ENCODE peak calls at places on chromosome X, in ten cellular contexts. One of them, this sample, is unnamed. For H3K36me3 and H3K9me3, the result is how much of the 10 kb centered on the place peaks cover.

GRCh38 chrX:104712515-104712914 is 146.5 kb downstream of the IL1RAPL2 start:
- DNase-seq in breast epithelium: no peak
- DNase-seq in endothelial cell of umbilical vein: no peak
- DNase-seq in mammary epithelial cell: no peak
- DNase-seq in left lung: no peak
- DNase-seq in IMR-90: no peak
- DNase-seq in lung: no peak
- DNase-seq in MM.1S: no peak
- DNase-seq in lower lobe of right lung: no peak
- DNase-seq in pancreas: no peak
- DNase-seq in this sample: no peak

GRCh38 chrX:38452603-38453002 is 100.2 kb downstream of the OTC start:
- DNase-seq in breast epithelium: no peak
- DNase-seq in endothelial cell of umbilical vein: no peak
- DNase-seq in mammary epithelial cell: no peak
- DNase-seq in left lung: no peak
- DNase-seq in IMR-90: no peak
- DNase-seq in lung: no peak
- DNase-seq in MM.1S: no peak
- DNase-seq in lower lobe of right lung: no peak
- DNase-seq in pancreas: no peak
- DNase-seq in this sample: peak

GRCh38 chrX:22691966-22692565 is 307.7 kb upstream of the DDX53 start:
- DNase-seq in breast epithelium: no peak
- DNase-seq in endothelial cell of umbilical vein: peak
- DNase-seq in mammary epithelial cell: no peak
- DNase-seq in left lung: no peak
- DNase-seq in IMR-90: no peak
- DNase-seq in lung: no peak
- DNase-seq in MM.1S: no peak
- DNase-seq in lower lobe of right lung: no peak
- DNase-seq in pancreas: no peak
- DNase-seq in this sample: no peak

GRCh38 chrX:45200741-45201234 is at the start of gene DIPK2B:
- DNase-seq in breast epithelium: no peak
- DNase-seq in endothelial cell of umbilical vein: peak
- DNase-seq in mammary epithelial cell: no peak
- DNase-seq in left lung: peak
- DNase-seq in IMR-90: no peak
- DNase-seq in lung: no peak
- DNase-seq in MM.1S: no peak
- DNase-seq in lower lobe of right lung: no peak
- DNase-seq in pancreas: no peak
- DNase-seq in this sample: no peak

GRCh38 chrX:37783284-37783683 is 3.4 kb downstream of the CYBB start:
- DNase-seq in breast epithelium: no peak
- DNase-seq in endothelial cell of umbilical vein: no peak
- DNase-seq in mammary epithelial cell: no peak
- DNase-seq in left lung: peak
- DNase-seq in IMR-90: no peak
- DNase-seq in lung: no peak
- DNase-seq in MM.1S: no peak
- DNase-seq in lower lobe of right lung: no peak
- DNase-seq in pancreas: no peak
- DNase-seq in this sample: no peak

GRCh38 chrX:107483976-107484726 is 34.7 kb downstream of the FRMPD3 start:
- DNase-seq in breast epithelium: no peak
- DNase-seq in endothelial cell of umbilical vein: no peak
- DNase-seq in mammary epithelial cell: no peak
- DNase-seq in left lung: no peak
- DNase-seq in IMR-90: no peak
- DNase-seq in lung: no peak
- DNase-seq in MM.1S: no peak
- DNase-seq in lower lobe of right lung: no peak
- DNase-seq in pancreas: no peak
- DNase-seq in this sample: no peak

GRCh38 chrX:78029663-78030062 is 60.2 kb upstream of the PGAM4 start:
- DNase-seq in breast epithelium: no peak
- DNase-seq in endothelial cell of umbilical vein: peak
- DNase-seq in mammary epithelial cell: peak
- DNase-seq in left lung: no peak
- DNase-seq in IMR-90: peak
- DNase-seq in lung: no peak
- DNase-seq in MM.1S: peak
- DNase-seq in lower lobe of right lung: no peak
- DNase-seq in pancreas: no peak
- DNase-seq in this sample: peak

GRCh38 chrX:40167240-40168182 is 69.8 kb upstream of the BCOR start:
- DNase-seq in breast epithelium: no peak
- DNase-seq in endothelial cell of umbilical vein: no peak
- DNase-seq in mammary epithelial cell: no peak
- DNase-seq in left lung: peak
- DNase-seq in IMR-90: no peak
- DNase-seq in lung: no peak
- DNase-seq in MM.1S: no peak
- DNase-seq in lower lobe of right lung: no peak
- DNase-seq in pancreas: peak
- DNase-seq in this sample: peak

GRCh38 chrX:40012800-40013682 is 84.7 kb downstream of the BCOR start:
- DNase-seq in breast epithelium: peak
- DNase-seq in endothelial cell of umbilical vein: peak
- DNase-seq in mammary epithelial cell: peak
- DNase-seq in left lung: peak
- DNase-seq in IMR-90: peak
- DNase-seq in lung: peak
- DNase-seq in MM.1S: peak
- DNase-seq in lower lobe of right lung: peak
- DNase-seq in pancreas: peak
- DNase-seq in this sample: peak

GRCh38 chrX:2974946-2975345 is 31.4 kb upstream of the ARSH start:
- DNase-seq in breast epithelium: no peak
- DNase-seq in endothelial cell of umbilical vein: no peak
- DNase-seq in mammary epithelial cell: no peak
- DNase-seq in left lung: no peak
- DNase-seq in IMR-90: no peak
- DNase-seq in lung: no peak
- DNase-seq in MM.1S: no peak
- DNase-seq in lower lobe of right lung: no peak
- DNase-seq in pancreas: no peak
- DNase-seq in this sample: no peak

GRCh38 chrX:19698125-19698524 is 182.8 kb upstream of the MAP3K15 start:
- DNase-seq in breast epithelium: peak
- DNase-seq in endothelial cell of umbilical vein: no peak
- DNase-seq in mammary epithelial cell: peak
- DNase-seq in left lung: no peak
- DNase-seq in IMR-90: peak
- DNase-seq in lung: peak
- DNase-seq in MM.1S: no peak
- DNase-seq in lower lobe of right lung: no peak
- DNase-seq in pancreas: no peak
- DNase-seq in this sample: no peak

GRCh38 chrX:87664381-87664780 is 146.8 kb downstream of the KLHL4 start:
- DNase-seq in breast epithelium: no peak
- DNase-seq in endothelial cell of umbilical vein: peak
- DNase-seq in mammary epithelial cell: peak
- DNase-seq in left lung: no peak
- DNase-seq in IMR-90: peak
- DNase-seq in lung: no peak
- DNase-seq in MM.1S: peak
- DNase-seq in lower lobe of right lung: no peak
- DNase-seq in pancreas: no peak
- DNase-seq in this sample: no peak

GRCh38 chrX:41666251-41666650 is 22.5 kb upstream of the GPR34 start:
- DNase-seq in breast epithelium: no peak
- DNase-seq in endothelial cell of umbilical vein: no peak
- DNase-seq in mammary epithelial cell: no peak
- DNase-seq in left lung: no peak
- DNase-seq in IMR-90: peak
- DNase-seq in lung: no peak
- DNase-seq in MM.1S: no peak
- DNase-seq in lower lobe of right lung: no peak
- DNase-seq in pancreas: no peak
- DNase-seq in this sample: no peak

DNA sequence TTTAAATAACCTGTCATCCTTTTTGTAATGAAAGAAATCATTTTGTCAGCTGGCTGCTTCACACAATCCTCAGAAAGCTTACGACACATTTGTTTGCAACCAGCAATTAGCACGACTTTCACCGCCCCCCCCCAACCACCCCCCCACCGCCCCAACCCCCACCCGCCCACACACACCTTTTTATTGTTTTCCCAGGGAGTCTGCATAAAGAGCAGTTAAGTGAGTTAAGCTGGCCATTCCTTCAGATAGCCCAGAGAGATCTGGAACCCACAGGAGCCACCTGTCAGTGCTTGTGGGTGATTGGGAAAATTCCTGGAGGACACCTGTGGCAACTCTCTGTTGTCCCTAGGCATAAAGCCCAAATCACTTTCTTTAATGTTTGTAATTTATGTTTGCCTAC is 175.7 kb upstream of the FMR1 start:
- DNase-seq in breast epithelium: no peak
- DNase-seq in endothelial cell of umbilical vein: no peak
- DNase-seq in mammary epithelial cell: no peak
- DNase-seq in left lung: no peak
- DNase-seq in IMR-90: no peak
- DNase-seq in lung: no peak
- DNase-seq in MM.1S: no peak
- DNase-seq in lower lobe of right lung: no peak
- DNase-seq in pancreas: no peak
- DNase-seq in this sample: no peak
- H3K36me3 ChIP-seq in breast epithelium: under half
- H3K36me3 ChIP-seq in endothelial cell of umbilical vein: under half
- H3K36me3 ChIP-seq in mammary epithelial cell: under half
- H3K36me3 ChIP-seq in left lung: under half
- H3K36me3 ChIP-seq in IMR-90: under half
- H3K36me3 ChIP-seq in lung: under half
- H3K36me3 ChIP-seq in MM.1S: under half
- H3K36me3 ChIP-seq in lower lobe of right lung: under half
- H3K36me3 ChIP-seq in pancreas: under half
- H3K36me3 ChIP-seq in this sample: under half

DNA sequence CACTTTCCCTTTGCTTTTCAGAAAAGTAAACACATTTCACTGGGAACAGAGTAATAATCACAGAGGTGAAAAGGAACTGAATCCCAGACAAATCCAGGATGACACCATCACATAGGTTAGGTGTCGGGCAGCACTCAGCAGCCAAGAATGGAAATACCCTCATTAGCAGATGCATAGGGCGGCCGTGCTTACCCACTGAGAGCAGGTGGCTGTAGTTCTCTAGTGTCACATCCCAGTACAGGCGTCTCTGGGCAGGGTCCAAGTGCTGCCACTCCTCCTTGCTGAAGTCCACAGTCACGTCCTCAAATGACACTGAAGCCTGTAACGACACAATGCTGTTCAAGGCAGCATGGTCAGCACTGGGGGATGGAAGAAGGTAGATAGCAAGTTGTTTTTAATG is 26.9 kb downstream of the ZNF41 start:
- DNase-seq in breast epithelium: no peak
- DNase-seq in endothelial cell of umbilical vein: no peak
- DNase-seq in mammary epithelial cell: no peak
- DNase-seq in left lung: no peak
- DNase-seq in IMR-90: no peak
- DNase-seq in lung: no peak
- DNase-seq in MM.1S: no peak
- DNase-seq in lower lobe of right lung: no peak
- DNase-seq in pancreas: no peak
- DNase-seq in this sample: peak
- H3K9me3 ChIP-seq in breast epithelium: under half
- H3K9me3 ChIP-seq in endothelial cell of umbilical vein: under half
- H3K9me3 ChIP-seq in mammary epithelial cell: under half
- H3K9me3 ChIP-seq in left lung: under half
- H3K9me3 ChIP-seq in IMR-90: under half
- H3K9me3 ChIP-seq in lung: under half
- H3K9me3 ChIP-seq in MM.1S: under half
- H3K9me3 ChIP-seq in lower lobe of right lung: under half
- H3K9me3 ChIP-seq in pancreas: under half
- H3K9me3 ChIP-seq in this sample: under half

DNA sequence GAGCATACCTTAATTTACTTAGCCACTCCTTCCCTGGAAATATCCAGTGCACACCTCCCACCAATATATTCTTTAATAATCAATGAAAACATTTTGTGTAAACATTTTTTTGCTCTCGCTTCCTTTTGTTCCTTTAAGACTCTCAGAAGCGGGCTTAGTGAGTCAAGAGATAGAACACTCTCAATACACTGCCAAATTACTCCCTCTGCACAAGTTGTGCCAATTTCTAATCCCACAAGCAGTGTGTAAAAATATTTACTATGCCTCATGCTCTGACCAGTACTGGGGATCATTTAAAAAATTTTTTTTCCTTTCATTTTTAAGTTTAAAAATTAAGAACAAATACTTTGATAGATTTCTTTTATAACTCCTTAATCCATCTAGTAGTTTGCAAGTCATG is 5.1 kb downstream of the MORF4L2 start:
- DNase-seq in breast epithelium: no peak
- DNase-seq in endothelial cell of umbilical vein: no peak
- DNase-seq in mammary epithelial cell: no peak
- DNase-seq in left lung: no peak
- DNase-seq in IMR-90: no peak
- DNase-seq in lung: no peak
- DNase-seq in MM.1S: no peak
- DNase-seq in lower lobe of right lung: no peak
- DNase-seq in pancreas: no peak
- DNase-seq in this sample: no peak
- H3K36me3 ChIP-seq in breast epithelium: under half
- H3K36me3 ChIP-seq in endothelial cell of umbilical vein: under half
- H3K36me3 ChIP-seq in mammary epithelial cell: under half
- H3K36me3 ChIP-seq in left lung: half or more
- H3K36me3 ChIP-seq in IMR-90: under half
- H3K36me3 ChIP-seq in lung: under half
- H3K36me3 ChIP-seq in MM.1S: under half
- H3K36me3 ChIP-seq in lower lobe of right lung: half or more
- H3K36me3 ChIP-seq in pancreas: under half
- H3K36me3 ChIP-seq in this sample: under half

GRCh38 chrX:1222511-1223252 is 10.2 kb upstream of the CRLF2 start:
- DNase-seq in breast epithelium: no peak
- DNase-seq in endothelial cell of umbilical vein: no peak
- DNase-seq in mammary epithelial cell: peak
- DNase-seq in left lung: no peak
- DNase-seq in IMR-90: no peak
- DNase-seq in lung: no peak
- DNase-seq in MM.1S: no peak
- DNase-seq in lower lobe of right lung: no peak
- DNase-seq in pancreas: no peak
- DNase-seq in this sample: no peak
- H3K9me3 ChIP-seq in breast epithelium: under half
- H3K9me3 ChIP-seq in endothelial cell of umbilical vein: under half
- H3K9me3 ChIP-seq in mammary epithelial cell: under half
- H3K9me3 ChIP-seq in left lung: under half
- H3K9me3 ChIP-seq in IMR-90: under half
- H3K9me3 ChIP-seq in lung: under half
- H3K9me3 ChIP-seq in MM.1S: under half
- H3K9me3 ChIP-seq in lower lobe of right lung: under half
- H3K9me3 ChIP-seq in pancreas: under half
- H3K9me3 ChIP-seq in this sample: under half

DNA sequence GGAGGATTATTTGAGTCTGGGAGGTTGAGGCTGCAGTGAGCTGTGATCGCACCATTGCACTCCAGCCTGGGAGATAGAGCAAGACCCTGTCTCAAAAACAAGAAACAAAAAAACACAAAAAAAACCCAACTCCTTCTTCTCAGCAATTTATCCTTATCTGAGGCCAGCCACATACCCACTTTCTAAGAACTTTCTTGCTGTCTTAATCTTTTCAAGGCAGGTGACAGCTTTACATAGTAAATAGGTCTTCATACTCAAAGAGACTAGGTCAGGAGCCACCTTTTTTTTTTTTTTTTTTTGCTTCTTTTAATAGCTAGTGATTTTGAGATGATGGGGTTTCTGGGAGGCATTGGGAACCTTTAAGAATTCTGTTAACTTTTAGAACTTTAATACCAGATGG is 26.1 kb upstream of the ZCCHC13 start:
- DNase-seq in breast epithelium: no peak
- DNase-seq in endothelial cell of umbilical vein: no peak
- DNase-seq in mammary epithelial cell: no peak
- DNase-seq in left lung: no peak
- DNase-seq in IMR-90: no peak
- DNase-seq in lung: no peak
- DNase-seq in MM.1S: no peak
- DNase-seq in lower lobe of right lung: no peak
- DNase-seq in pancreas: no peak
- DNase-seq in this sample: no peak
- H3K36me3 ChIP-seq in breast epithelium: under half
- H3K36me3 ChIP-seq in endothelial cell of umbilical vein: under half
- H3K36me3 ChIP-seq in mammary epithelial cell: under half
- H3K36me3 ChIP-seq in left lung: half or more
- H3K36me3 ChIP-seq in IMR-90: under half
- H3K36me3 ChIP-seq in lung: under half
- H3K36me3 ChIP-seq in MM.1S: under half
- H3K36me3 ChIP-seq in lower lobe of right lung: half or more
- H3K36me3 ChIP-seq in pancreas: under half
- H3K36me3 ChIP-seq in this sample: under half